ENCODE peak calls at places on chromosomes 12 and 14, in ten cellular contexts. D, L, T, U, Q, Y, O, K, W and F are unnamed samples.

GRCh38 chr12:71392521-71393145 is 47.0 kb upstream of the LGR5 start:
- DNase-seq in D (no peak), L (no peak), T (no peak), U (peak; percentile 74), Q (no peak), Y (peak; percentile 80), O (peak; percentile 63), K (peak; percentile 6), W (no peak), F (peak; percentile 33)

GRCh38 chr12:80316141-80316700 is 127.8 kb upstream of the PTPRQ start:
- DNase-seq in D (no peak), L (no peak), T (no peak), U (no peak), Q (no peak), Y (no peak), O (no peak), K (no peak), W (no peak), F (no peak)

GRCh38 chr12:124485371-124485770 is 82.0 kb downstream of the NCOR2 start:
- DNase-seq in D (no peak), L (no peak), T (no peak), U (no peak), Q (no peak), Y (no peak), O (no peak), K (no peak), W (peak; percentile 26), F (no peak)

GRCh38 chr12:90209029-90209428 is 500.4 kb upstream of the ATP2B1 start:
- DNase-seq in D (no peak), L (no peak), T (no peak), U (no peak), Q (no peak), Y (no peak), O (no peak), K (no peak), W (no peak), F (no peak)

GRCh38 chr12:4763549-4763948 is 43.3 kb downstream of the GALNT8 start:
- DNase-seq in D (no peak), L (peak; percentile 36), T (no peak), U (peak; percentile 46), Q (peak; percentile 75), Y (peak; percentile 40), O (peak; percentile 99), K (no peak), W (peak; percentile 71), F (no peak)

GRCh38 chr14:28375295-28375694 is 391.3 kb upstream of the FOXG1 start:
- DNase-seq in D (no peak), L (no peak), T (no peak), U (no peak), Q (no peak), Y (peak; percentile 37), O (peak; percentile 86), K (no peak), W (no peak), F (no peak)

GRCh38 chr12:6092784-6093722 is 31.4 kb downstream of the VWF start:
- DNase-seq in D (peak; percentile 32), L (peak; percentile 60), T (peak; percentile 66), U (peak; percentile 77), Q (peak; percentile 80), Y (peak; percentile 69), O (peak; percentile 84), K (no peak), W (no peak), F (no peak)

GRCh38 chr14:21626491-21627230 is 8.1 kb downstream of the OR10G2 start:
- DNase-seq in D (no peak), L (no peak), T (no peak), U (no peak), Q (no peak), Y (no peak), O (no peak), K (no peak), W (no peak), F (no peak)

GRCh38 chr12:570949-571794 is 92.1 kb downstream of the NINJ2 start:
- DNase-seq in D (peak; percentile 81), L (peak; percentile 83), T (peak; percentile 83), U (peak; percentile 78), Q (peak; percentile 93), Y (peak; percentile 84), O (peak; percentile 92), K (no peak), W (peak; percentile 80), F (peak; percentile 81)

GRCh38 chr14:70754989-70755388 is 54.3 kb downstream of the MAP3K9 start:
- DNase-seq in D (no peak), L (no peak), T (peak; percentile 57), U (no peak), Q (no peak), Y (no peak), O (peak; percentile 56), K (no peak), W (no peak), F (peak; percentile 60)

GRCh38 chr14:41668346-41668745 is 61.7 kb downstream of the LRFN5 start:
- DNase-seq in D (no peak), L (no peak), T (no peak), U (no peak), Q (no peak), Y (no peak), O (no peak), K (no peak), W (no peak), F (no peak)

GRCh38 chr12:124928095-124928911 is 13.9 kb upstream of the UBC start:
- DNase-seq in D (no peak), L (peak; percentile 92), T (peak; percentile 81), U (peak; percentile 95), Q (peak; percentile 93), Y (no peak), O (no peak), K (no peak), W (peak; percentile 77), F (peak; percentile 23)

GRCh38 chr14:23939607-23940326 is 13.8 kb upstream of the DHRS4 start:
- DNase-seq in D (no peak), L (no peak), T (no peak), U (no peak), Q (no peak), Y (no peak), O (no peak), K (no peak), W (no peak), F (no peak)

GRCh38 chr14:23941230-23941629 is 12.3 kb upstream of the DHRS4 start:
- DNase-seq in D (no peak), L (no peak), T (no peak), U (no peak), Q (no peak), Y (no peak), O (no peak), K (no peak), W (no peak), F (no peak)

GRCh38 chr14:23937121-23937692 is 16.4 kb upstream of the DHRS4 start:
- DNase-seq in D (no peak), L (no peak), T (no peak), U (no peak), Q (no peak), Y (no peak), O (no peak), K (no peak), W (no peak), F (no peak)

GRCh38 chr14:23936084-23936829 is 17.3 kb upstream of the DHRS4 start:
- DNase-seq in D (peak; percentile 88), L (no peak), T (peak; percentile 73), U (peak; percentile 97), Q (no peak), Y (no peak), O (no peak), K (no peak), W (no peak), F (no peak)

DNA sequence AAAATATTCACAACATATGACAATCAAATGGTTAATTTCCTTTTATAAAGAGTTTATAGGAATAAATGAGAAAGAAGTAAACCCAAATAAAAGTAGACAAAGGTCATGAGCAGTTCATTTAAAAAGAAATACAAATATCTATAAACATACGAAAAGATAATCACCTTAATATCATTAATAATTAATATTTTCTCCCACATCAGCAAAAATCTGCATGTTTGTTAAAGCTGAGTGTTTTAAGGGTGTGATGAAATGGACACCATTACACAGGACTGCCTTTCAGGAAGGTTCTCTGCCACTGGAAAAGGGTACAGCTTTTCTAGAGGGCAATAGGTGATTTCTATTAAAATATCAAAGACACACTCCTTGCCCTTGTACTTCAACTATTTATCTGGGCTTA is 14.7 kb upstream of the DHRS4 start:
- DNase-seq in D (no peak), L (no peak), T (no peak), U (no peak), Q (no peak), Y (no peak), O (no peak), K (no peak), W (no peak), F (no peak)
- H3K27ac ChIP-seq in D (no peak overlapping the region), L (no peak overlapping the region), T (no peak overlapping the region), U (no peak overlapping the region), Q (no peak overlapping the region), Y (no peak overlapping the region), O (no peak overlapping the region), K (no peak overlapping the region), W (no peak overlapping the region), F (no peak overlapping the region)

GRCh38 chr12:115867854-115868253 is 409.6 kb downstream of the MED13L start:
- DNase-seq in D (no peak), L (no peak), T (no peak), U (no peak), Q (no peak), Y (no peak), O (peak; percentile 71), K (no peak), W (no peak), F (no peak)
- H3K27ac ChIP-seq in D (no peak overlapping the region), L (no peak overlapping the region), T (no peak overlapping the region), U (no peak overlapping the region), Q (no peak overlapping the region), Y (no peak overlapping the region), O (no peak overlapping the region), K (no peak overlapping the region), W (no peak overlapping the region), F (no peak overlapping the region)

DNA sequence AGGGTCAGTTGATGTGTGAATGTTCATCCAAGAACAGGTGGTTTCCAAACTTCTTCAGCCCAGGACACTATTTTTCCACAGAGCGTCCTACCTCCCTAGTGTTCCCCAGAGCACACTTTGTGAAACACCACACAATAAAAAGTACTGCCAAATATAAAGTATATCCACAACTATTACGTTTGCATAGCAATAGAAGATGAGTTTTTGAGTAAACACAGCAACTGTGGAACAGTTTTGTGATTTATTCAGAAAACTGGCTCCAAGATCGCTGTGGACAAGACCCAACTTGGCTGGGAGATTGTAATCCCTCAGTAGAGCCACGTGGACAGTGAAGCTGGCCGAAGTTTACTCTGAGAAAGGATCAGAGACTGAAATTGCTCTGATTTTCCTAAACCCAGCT is 14.5 kb upstream of the MAP1LC3B2 start:
- DNase-seq in D (no peak), L (peak; percentile 81), T (no peak), U (no peak), Q (peak; percentile 91), Y (no peak), O (no peak), K (no peak), W (no peak), F (peak; percentile 31)
- H3K27ac ChIP-seq in D (no peak overlapping the region), L (peak overlapping the region; percentile 73), T (no peak overlapping the region), U (peak overlapping the region; percentile 4), Q (peak overlapping the region; percentile 62), Y (no peak overlapping the region), O (no peak overlapping the region), K (no peak overlapping the region), W (no peak overlapping the region), F (no peak overlapping the region)

DNA sequence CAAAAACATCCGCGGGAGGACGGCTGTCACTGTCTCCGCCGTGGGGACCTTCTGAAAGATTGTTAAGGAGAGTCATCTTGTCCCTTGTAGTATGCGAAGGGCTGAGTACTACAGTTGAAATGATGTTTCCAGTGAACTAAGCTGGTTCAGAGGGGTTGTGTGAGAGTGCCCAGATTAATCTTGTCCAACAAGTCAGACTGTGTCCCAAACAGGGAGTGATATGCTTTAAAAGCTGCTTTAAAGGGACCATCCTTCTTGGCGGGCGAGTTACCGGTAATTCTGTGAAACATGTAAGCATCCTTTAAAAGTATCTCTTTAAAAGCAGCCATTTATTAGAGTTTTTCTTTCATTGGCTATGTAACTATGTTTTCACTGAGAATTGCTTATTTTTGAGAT is 1.1 kb downstream of the WDR20 start:
- DNase-seq in D (no peak), L (no peak), T (no peak), U (no peak), Q (no peak), Y (no peak), O (no peak), K (no peak), W (no peak), F (no peak)
- H3K27ac ChIP-seq in D (peak overlapping the region; percentile 86), L (peak overlapping the region; percentile 85), T (peak overlapping the region; percentile 80), U (peak overlapping the region; percentile 82), Q (peak overlapping the region; percentile 86), Y (peak overlapping the region; percentile 80), O (no peak overlapping the region), K (peak overlapping the region; percentile 83), W (no peak overlapping the region), F (peak overlapping the region; percentile 86)